ENCODE peak calls at places on chromosome 18, in ten cellular contexts. One of them, this sample, is unnamed.

GRCh38 chr18:2627821-2628276 is 27.7 kb upstream of the SMCHD1 start:
- DNase-seq in AG04450: no peak
- DNase-seq in left ventricle myocardium inferior: no peak
- DNase-seq in aorta: no peak
- DNase-seq in right atrium auricular region: no peak
- DNase-seq in fibroblast of lung: no peak
- DNase-seq in upper lobe of right lung: no peak
- DNase-seq in tibial artery: no peak
- DNase-seq in mesendoderm: no peak
- DNase-seq in CD4-positive, CD25-positive, alpha-beta regulatory T cell: peak
- DNase-seq in this sample: no peak

GRCh38 chr18:48922801-48923730 is 27.7 kb downstream of the SMAD7 start:
- DNase-seq in aorta: peak
- DNase-seq in right atrium auricular region: no peak
- DNase-seq in CD4-positive, CD25-positive, alpha-beta regulatory T cell: no peak
- DNase-seq in tibial artery: peak
- DNase-seq in fibroblast of lung: peak
- DNase-seq in mesendoderm: peak
- DNase-seq in left ventricle myocardium inferior: peak
- DNase-seq in AG04450: no peak
- DNase-seq in upper lobe of right lung: peak
- DNase-seq in this sample: peak

GRCh38 chr18:26036635-26037034 is 53.8 kb downstream of the SS18 start:
- DNase-seq in right atrium auricular region: no peak
- DNase-seq in aorta: no peak
- DNase-seq in mesendoderm: no peak
- DNase-seq in upper lobe of right lung: no peak
- DNase-seq in left ventricle myocardium inferior: no peak
- DNase-seq in fibroblast of lung: no peak
- DNase-seq in tibial artery: no peak
- DNase-seq in AG04450: no peak
- DNase-seq in CD4-positive, CD25-positive, alpha-beta regulatory T cell: no peak
- DNase-seq in this sample: no peak

GRCh38 chr18:58611471-58612131 is 17.3 kb downstream of the ALPK2 start:
- DNase-seq in right atrium auricular region: no peak
- DNase-seq in mesendoderm: peak
- DNase-seq in fibroblast of lung: no peak
- DNase-seq in tibial artery: no peak
- DNase-seq in aorta: no peak
- DNase-seq in AG04450: no peak
- DNase-seq in left ventricle myocardium inferior: no peak
- DNase-seq in CD4-positive, CD25-positive, alpha-beta regulatory T cell: no peak
- DNase-seq in upper lobe of right lung: no peak
- DNase-seq in this sample: no peak

GRCh38 chr18:8139971-8140406 is 469.2 kb upstream of the RAB12 start:
- DNase-seq in tibial artery: peak
- DNase-seq in right atrium auricular region: peak
- DNase-seq in aorta: no peak
- DNase-seq in AG04450: no peak
- DNase-seq in mesendoderm: no peak
- DNase-seq in left ventricle myocardium inferior: peak
- DNase-seq in CD4-positive, CD25-positive, alpha-beta regulatory T cell: no peak
- DNase-seq in upper lobe of right lung: no peak
- DNase-seq in fibroblast of lung: peak
- DNase-seq in this sample: no peak

GRCh38 chr18:63161032-63161727 is 158.4 kb downstream of the BCL2 start:
- DNase-seq in upper lobe of right lung: no peak
- DNase-seq in tibial artery: no peak
- DNase-seq in left ventricle myocardium inferior: no peak
- DNase-seq in fibroblast of lung: no peak
- DNase-seq in mesendoderm: no peak
- DNase-seq in CD4-positive, CD25-positive, alpha-beta regulatory T cell: peak
- DNase-seq in AG04450: no peak
- DNase-seq in right atrium auricular region: no peak
- DNase-seq in aorta: no peak
- DNase-seq in this sample: no peak

GRCh38 chr18:7584646-7585271 is 17.6 kb downstream of the PTPRM start:
- DNase-seq in CD4-positive, CD25-positive, alpha-beta regulatory T cell: no peak
- DNase-seq in fibroblast of lung: no peak
- DNase-seq in mesendoderm: peak
- DNase-seq in upper lobe of right lung: no peak
- DNase-seq in AG04450: no peak
- DNase-seq in right atrium auricular region: no peak
- DNase-seq in left ventricle myocardium inferior: no peak
- DNase-seq in tibial artery: no peak
- DNase-seq in aorta: no peak
- DNase-seq in this sample: no peak

GRCh38 chr18:47247833-47248609 is 3.4 kb downstream of the SKOR2 start:
- DNase-seq in upper lobe of right lung: no peak
- DNase-seq in AG04450: no peak
- DNase-seq in right atrium auricular region: no peak
- DNase-seq in mesendoderm: no peak
- DNase-seq in aorta: no peak
- DNase-seq in left ventricle myocardium inferior: no peak
- DNase-seq in fibroblast of lung: no peak
- DNase-seq in tibial artery: no peak
- DNase-seq in CD4-positive, CD25-positive, alpha-beta regulatory T cell: no peak
- DNase-seq in this sample: no peak

DNA sequence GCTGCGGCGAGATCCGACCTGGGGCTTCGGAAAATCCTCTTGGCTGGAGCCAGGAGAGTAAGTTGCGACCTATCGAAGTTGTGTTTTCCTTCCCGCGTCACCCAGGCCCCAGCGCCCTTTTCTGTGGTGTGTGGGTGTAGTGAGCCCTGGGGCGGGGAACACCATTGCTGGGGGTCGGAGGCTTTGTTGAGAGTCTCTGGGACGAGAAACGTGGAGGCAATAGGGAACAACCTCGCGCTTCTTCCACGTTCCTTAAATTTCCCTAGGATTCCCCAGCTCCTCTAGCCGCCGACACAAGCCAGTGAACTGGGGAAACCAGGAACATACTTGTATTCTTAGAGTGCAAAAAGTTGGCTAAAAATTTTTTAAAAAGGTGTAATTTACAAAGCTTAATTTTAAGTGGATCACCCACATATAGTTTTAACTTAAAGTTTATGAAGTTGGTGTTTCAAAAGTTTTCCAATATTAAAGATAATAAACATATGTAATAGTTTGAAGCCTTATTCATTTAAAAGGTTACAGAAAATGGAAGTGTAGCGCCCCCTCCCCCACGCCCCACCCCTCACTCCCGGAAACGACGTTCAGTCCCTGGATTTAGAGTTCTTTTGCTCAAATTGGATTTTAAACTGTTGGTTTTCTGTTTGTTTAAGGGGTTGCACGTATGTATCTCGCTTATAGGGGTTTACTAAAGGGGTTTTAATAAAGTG is 626 bp downstream of the DSG2 start:
- DNase-seq in left ventricle myocardium inferior: no peak
- DNase-seq in fibroblast of lung: no peak
- DNase-seq in AG04450: no peak
- DNase-seq in mesendoderm: no peak
- DNase-seq in upper lobe of right lung: no peak
- DNase-seq in aorta: no peak
- DNase-seq in CD4-positive, CD25-positive, alpha-beta regulatory T cell: no peak
- DNase-seq in right atrium auricular region: no peak
- DNase-seq in tibial artery: no peak
- DNase-seq in this sample: no peak
- H3K4me3 ChIP-seq in left ventricle myocardium inferior: peak
- H3K4me3 ChIP-seq in fibroblast of lung: no peak
- H3K4me3 ChIP-seq in AG04450: peak
- H3K4me3 ChIP-seq in mesendoderm: peak
- H3K4me3 ChIP-seq in upper lobe of right lung: peak
- H3K4me3 ChIP-seq in aorta: no peak
- H3K4me3 ChIP-seq in CD4-positive, CD25-positive, alpha-beta regulatory T cell: no peak
- H3K4me3 ChIP-seq in right atrium auricular region: peak
- H3K4me3 ChIP-seq in tibial artery: peak
- H3K4me3 ChIP-seq in this sample: peak

GRCh38 chr18:79738041-79738461 is 58.4 kb downstream of the CTDP1 start:
- DNase-seq in tibial artery: peak
- DNase-seq in right atrium auricular region: no peak
- DNase-seq in aorta: peak
- DNase-seq in upper lobe of right lung: peak
- DNase-seq in AG04450: no peak
- DNase-seq in left ventricle myocardium inferior: peak
- DNase-seq in CD4-positive, CD25-positive, alpha-beta regulatory T cell: no peak
- DNase-seq in mesendoderm: no peak
- DNase-seq in fibroblast of lung: no peak
- DNase-seq in this sample: no peak

GRCh38 chr18:79742076-79742475 is 55.7 kb upstream of the KCNG2 start:
- DNase-seq in CD4-positive, CD25-positive, alpha-beta regulatory T cell: no peak
- DNase-seq in AG04450: no peak
- DNase-seq in mesendoderm: no peak
- DNase-seq in tibial artery: peak
- DNase-seq in upper lobe of right lung: peak
- DNase-seq in right atrium auricular region: no peak
- DNase-seq in left ventricle myocardium inferior: no peak
- DNase-seq in fibroblast of lung: no peak
- DNase-seq in aorta: peak
- DNase-seq in this sample: no peak

GRCh38 chr18:79738565-79739439 is 58.9 kb upstream of the KCNG2 start:
- DNase-seq in right atrium auricular region: no peak
- DNase-seq in aorta: peak
- DNase-seq in tibial artery: peak
- DNase-seq in CD4-positive, CD25-positive, alpha-beta regulatory T cell: no peak
- DNase-seq in mesendoderm: no peak
- DNase-seq in upper lobe of right lung: peak
- DNase-seq in AG04450: no peak
- DNase-seq in left ventricle myocardium inferior: peak
- DNase-seq in fibroblast of lung: peak
- DNase-seq in this sample: no peak

GRCh38 chr18:79739440-79739778 is 58.3 kb upstream of the KCNG2 start:
- DNase-seq in left ventricle myocardium inferior: no peak
- DNase-seq in right atrium auricular region: no peak
- DNase-seq in upper lobe of right lung: no peak
- DNase-seq in fibroblast of lung: no peak
- DNase-seq in tibial artery: peak
- DNase-seq in aorta: peak
- DNase-seq in CD4-positive, CD25-positive, alpha-beta regulatory T cell: no peak
- DNase-seq in AG04450: no peak
- DNase-seq in mesendoderm: no peak
- DNase-seq in this sample: no peak

DNA sequence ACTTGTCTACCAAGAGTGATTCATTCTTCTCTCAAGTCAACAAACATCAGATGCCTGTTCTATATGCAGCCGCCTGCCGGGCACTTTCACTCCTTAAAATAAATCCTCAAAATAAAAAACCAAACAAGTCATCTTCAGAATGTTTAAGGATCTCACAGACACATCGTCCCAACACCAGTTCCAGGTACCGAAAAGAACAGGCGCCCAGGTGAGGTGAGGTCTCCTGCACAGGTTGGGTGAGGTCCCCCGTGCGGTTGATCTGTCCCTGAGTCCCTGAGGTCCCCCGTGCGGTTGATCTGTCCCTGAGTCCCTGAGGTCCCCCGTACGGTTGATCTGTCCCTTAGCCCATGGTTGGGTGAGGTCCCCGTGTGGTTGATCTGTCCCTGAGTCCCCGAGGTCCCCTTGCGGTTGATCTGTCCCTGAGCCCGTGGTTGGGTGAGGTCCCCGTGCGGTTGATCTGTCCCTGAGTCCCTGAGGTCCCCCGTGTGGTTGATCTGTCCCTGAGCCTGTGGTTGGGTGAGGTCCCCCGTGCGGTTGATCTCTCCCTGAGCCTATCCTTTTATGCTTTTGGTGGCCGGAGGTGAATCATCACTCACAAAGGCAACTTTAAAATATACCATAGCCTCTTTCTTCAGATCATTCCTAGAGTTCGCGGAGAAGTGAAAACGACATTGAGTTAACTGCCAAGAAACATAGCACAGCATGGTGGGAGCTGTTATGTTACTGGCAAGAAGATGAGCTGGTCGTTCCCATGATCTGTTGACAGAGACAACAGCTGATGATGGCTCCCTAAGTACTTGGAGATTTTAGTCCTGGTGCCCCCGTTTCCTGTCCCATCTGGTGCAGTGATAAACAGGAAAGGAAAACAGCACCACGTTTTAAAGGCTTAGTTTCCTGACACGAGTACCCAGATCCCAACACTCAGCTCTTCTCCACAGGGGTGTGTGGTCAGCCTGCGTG is 56.7 kb upstream of the KCNG2 start:
- DNase-seq in AG04450: no peak
- DNase-seq in upper lobe of right lung: peak
- DNase-seq in aorta: peak
- DNase-seq in right atrium auricular region: no peak
- DNase-seq in fibroblast of lung: no peak
- DNase-seq in left ventricle myocardium inferior: no peak
- DNase-seq in CD4-positive, CD25-positive, alpha-beta regulatory T cell: no peak
- DNase-seq in tibial artery: peak
- DNase-seq in mesendoderm: no peak
- DNase-seq in this sample: no peak
- H3K27ac ChIP-seq in AG04450: no peak
- H3K27ac ChIP-seq in upper lobe of right lung: no peak
- H3K27ac ChIP-seq in aorta: no peak
- H3K27ac ChIP-seq in right atrium auricular region: no peak
- H3K27ac ChIP-seq in fibroblast of lung: no peak
- H3K27ac ChIP-seq in left ventricle myocardium inferior: no peak
- H3K27ac ChIP-seq in CD4-positive, CD25-positive, alpha-beta regulatory T cell: no peak
- H3K27ac ChIP-seq in tibial artery: no peak
- H3K27ac ChIP-seq in mesendoderm: no peak
- H3K27ac ChIP-seq in this sample: no peak

GRCh38 chr18:11861583-11862288 is 10.5 kb downstream of the CHMP1B start:
- DNase-seq in left ventricle myocardium inferior: no peak
- DNase-seq in right atrium auricular region: no peak
- DNase-seq in fibroblast of lung: peak
- DNase-seq in CD4-positive, CD25-positive, alpha-beta regulatory T cell: no peak
- DNase-seq in upper lobe of right lung: no peak
- DNase-seq in aorta: no peak
- DNase-seq in tibial artery: no peak
- DNase-seq in AG04450: no peak
- DNase-seq in mesendoderm: no peak
- DNase-seq in this sample: no peak

GRCh38 chr18:11857177-11857887 is 6.1 kb downstream of the CHMP1B start:
- DNase-seq in upper lobe of right lung: no peak
- DNase-seq in aorta: peak
- DNase-seq in fibroblast of lung: peak
- DNase-seq in AG04450: peak
- DNase-seq in CD4-positive, CD25-positive, alpha-beta regulatory T cell: no peak
- DNase-seq in left ventricle myocardium inferior: peak
- DNase-seq in right atrium auricular region: peak
- DNase-seq in mesendoderm: peak
- DNase-seq in tibial artery: peak
- DNase-seq in this sample: peak

GRCh38 chr18:11859903-11860407 is 8.7 kb downstream of the CHMP1B start:
- DNase-seq in mesendoderm: peak
- DNase-seq in left ventricle myocardium inferior: no peak
- DNase-seq in right atrium auricular region: peak
- DNase-seq in aorta: no peak
- DNase-seq in fibroblast of lung: peak
- DNase-seq in CD4-positive, CD25-positive, alpha-beta regulatory T cell: no peak
- DNase-seq in upper lobe of right lung: no peak
- DNase-seq in tibial artery: no peak
- DNase-seq in AG04450: peak
- DNase-seq in this sample: no peak

GRCh38 chr18:11860594-11861450 is 9.6 kb downstream of the CHMP1B start:
- DNase-seq in tibial artery: no peak
- DNase-seq in upper lobe of right lung: no peak
- DNase-seq in right atrium auricular region: peak
- DNase-seq in left ventricle myocardium inferior: no peak
- DNase-seq in fibroblast of lung: no peak
- DNase-seq in mesendoderm: no peak
- DNase-seq in AG04450: no peak
- DNase-seq in aorta: no peak
- DNase-seq in CD4-positive, CD25-positive, alpha-beta regulatory T cell: no peak
- DNase-seq in this sample: no peak

GRCh38 chr18:11859282-11859797 is 8.1 kb downstream of the CHMP1B start:
- DNase-seq in mesendoderm: peak
- DNase-seq in AG04450: no peak
- DNase-seq in right atrium auricular region: no peak
- DNase-seq in left ventricle myocardium inferior: no peak
- DNase-seq in aorta: no peak
- DNase-seq in upper lobe of right lung: no peak
- DNase-seq in CD4-positive, CD25-positive, alpha-beta regulatory T cell: no peak
- DNase-seq in tibial artery: no peak
- DNase-seq in fibroblast of lung: no peak
- DNase-seq in this sample: no peak
- H3K4me3 ChIP-seq in mesendoderm: no peak
- H3K4me3 ChIP-seq in AG04450: no peak
- H3K4me3 ChIP-seq in right atrium auricular region: no peak
- H3K4me3 ChIP-seq in left ventricle myocardium inferior: no peak
- H3K4me3 ChIP-seq in aorta: no peak
- H3K4me3 ChIP-seq in upper lobe of right lung: no peak
- H3K4me3 ChIP-seq in CD4-positive, CD25-positive, alpha-beta regulatory T cell: no peak
- H3K4me3 ChIP-seq in tibial artery: no peak
- H3K4me3 ChIP-seq in fibroblast of lung: no peak
- H3K4me3 ChIP-seq in this sample: no peak

DNA sequence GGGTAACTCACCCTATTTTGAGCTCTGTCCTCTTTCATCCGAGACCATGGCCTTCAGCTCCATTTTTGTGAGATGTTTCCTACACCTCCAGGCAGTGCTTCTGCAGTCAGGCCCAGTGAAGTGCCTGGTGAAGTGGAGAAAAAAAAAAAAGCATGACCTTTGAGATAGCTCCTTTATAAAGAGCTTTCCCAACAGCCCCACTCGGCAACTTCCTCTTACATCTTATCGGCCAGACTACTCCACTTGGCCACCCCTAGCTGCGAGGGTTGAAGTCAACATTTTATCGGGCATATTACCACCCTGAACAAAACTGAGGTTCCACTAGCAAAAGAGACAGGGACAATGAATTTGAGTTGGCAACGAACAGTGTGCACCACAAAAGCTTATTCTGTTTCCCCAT is 124.8 kb upstream of the RNF152 start:
- DNase-seq in right atrium auricular region: no peak
- DNase-seq in aorta: no peak
- DNase-seq in left ventricle myocardium inferior: no peak
- DNase-seq in CD4-positive, CD25-positive, alpha-beta regulatory T cell: no peak
- DNase-seq in AG04450: no peak
- DNase-seq in mesendoderm: no peak
- DNase-seq in fibroblast of lung: no peak
- DNase-seq in tibial artery: no peak
- DNase-seq in upper lobe of right lung: no peak
- DNase-seq in this sample: no peak
- H3K27ac ChIP-seq in right atrium auricular region: peak
- H3K27ac ChIP-seq in aorta: no peak
- H3K27ac ChIP-seq in left ventricle myocardium inferior: peak
- H3K27ac ChIP-seq in CD4-positive, CD25-positive, alpha-beta regulatory T cell: no peak
- H3K27ac ChIP-seq in AG04450: peak
- H3K27ac ChIP-seq in mesendoderm: no peak
- H3K27ac ChIP-seq in fibroblast of lung: peak
- H3K27ac ChIP-seq in tibial artery: peak
- H3K27ac ChIP-seq in upper lobe of right lung: peak
- H3K27ac ChIP-seq in this sample: peak